ENCODE peak calls at places on chromosomes 2 and 18, in four cellular contexts. A is CD8-positive, alpha-beta memory T cell; G is aorta; C is AG04450. J is an unnamed sample.

GRCh38 chr2:52776571-52776970 is 991.0 kb upstream of the CHAC2 start:
- DNase-seq in C (no peak), A (no peak), G (no peak), J (no peak)

GRCh38 chr2:182854405-182855105 is 11.9 kb downstream of the FRZB start:
- DNase-seq in A (no peak), G (no peak), C (no peak), J (no peak)

GRCh38 chr2:208407667-208408066 is 1.1 kb downstream of the PTH2R start:
- DNase-seq in A (no peak), G (no peak), C (no peak), J (no peak)

GRCh38 chr18:2441544-2441943 is 129.8 kb downstream of the METTL4 start:
- DNase-seq in A (no peak), C (no peak), G (no peak), J (no peak)

GRCh38 chr18:42758851-42759250 is 356.6 kb downstream of the RIT2 start:
- DNase-seq in G (no peak), C (no peak), A (no peak), J (peak)

GRCh38 chr18:65749881-65750280 is 931 bp upstream of the CDH7 start:
- DNase-seq in C (no peak), G (no peak), A (no peak), J (no peak)

GRCh38 chr2:14661163-14661562 is 28.6 kb downstream of the LRATD1 start:
- DNase-seq in A (no peak), G (no peak), C (no peak), J (no peak)

GRCh38 chr2:177169810-177170514 is 42.6 kb upstream of the HNRNPA3 start:
- DNase-seq in G (no peak), C (no peak), A (no peak), J (no peak)

GRCh38 chr18:9413586-9413985 is 61.7 kb upstream of the RALBP1 start:
- DNase-seq in A (no peak), C (peak), G (no peak), J (peak)

GRCh38 chr2:204470178-204470620 is 75.1 kb upstream of the PARD3B start:
- DNase-seq in C (no peak), G (no peak), A (no peak), J (peak)

GRCh38 chr2:188765522-188765921 is 208.7 kb upstream of the COL3A1 start:
- DNase-seq in A (no peak), G (no peak), C (no peak), J (no peak)

GRCh38 chr2:105747254-105747909 is 2.7 kb downstream of the NCK2 start:
- DNase-seq in A (no peak), G (no peak), C (no peak), J (no peak)

GRCh38 chr18:12885500-12885899 is 1.5 kb upstream of the PTPN2 start:
- DNase-seq in C (no peak), G (no peak), A (no peak), J (no peak)

GRCh38 chr18:63773616-63774015 is 1.6 kb upstream of the SERPINB7 start:
- DNase-seq in C (no peak), A (no peak), G (no peak), J (no peak)

GRCh38 chr2:109124982-109125594 is 3.9 kb upstream of the SH3RF3 start:
- DNase-seq in G (peak), A (no peak), C (no peak), J (no peak)

GRCh38 chr2:215528555-215528954 is 92.7 kb upstream of the FN1 start:
- DNase-seq in A (no peak), C (peak), G (no peak), J (peak)

GRCh38 chr2:6913415-6914157 is 3.6 kb upstream of the RNF144A start:
- DNase-seq in G (no peak), A (no peak), C (no peak), J (no peak)

GRCh38 chr2:16314001-16314400 is 351.6 kb downstream of the CYRIA start:
- DNase-seq in A (no peak), G (no peak), C (no peak), J (no peak)

GRCh38 chr2:147173798-147174197 is 671.0 kb upstream of the ACVR2A start:
- DNase-seq in G (no peak), A (no peak), C (no peak), J (no peak)

GRCh38 chr2:144524190-144524957 is 4.5 kb upstream of the ZEB2 start:
- DNase-seq in C (no peak), A (peak), G (peak), J (no peak)

GRCh38 chr2:55618025-55618648 is 715 bp upstream of the PPP4R3B start:
- DNase-seq in C (no peak), A (no peak), G (no peak), J (no peak)

DNA sequence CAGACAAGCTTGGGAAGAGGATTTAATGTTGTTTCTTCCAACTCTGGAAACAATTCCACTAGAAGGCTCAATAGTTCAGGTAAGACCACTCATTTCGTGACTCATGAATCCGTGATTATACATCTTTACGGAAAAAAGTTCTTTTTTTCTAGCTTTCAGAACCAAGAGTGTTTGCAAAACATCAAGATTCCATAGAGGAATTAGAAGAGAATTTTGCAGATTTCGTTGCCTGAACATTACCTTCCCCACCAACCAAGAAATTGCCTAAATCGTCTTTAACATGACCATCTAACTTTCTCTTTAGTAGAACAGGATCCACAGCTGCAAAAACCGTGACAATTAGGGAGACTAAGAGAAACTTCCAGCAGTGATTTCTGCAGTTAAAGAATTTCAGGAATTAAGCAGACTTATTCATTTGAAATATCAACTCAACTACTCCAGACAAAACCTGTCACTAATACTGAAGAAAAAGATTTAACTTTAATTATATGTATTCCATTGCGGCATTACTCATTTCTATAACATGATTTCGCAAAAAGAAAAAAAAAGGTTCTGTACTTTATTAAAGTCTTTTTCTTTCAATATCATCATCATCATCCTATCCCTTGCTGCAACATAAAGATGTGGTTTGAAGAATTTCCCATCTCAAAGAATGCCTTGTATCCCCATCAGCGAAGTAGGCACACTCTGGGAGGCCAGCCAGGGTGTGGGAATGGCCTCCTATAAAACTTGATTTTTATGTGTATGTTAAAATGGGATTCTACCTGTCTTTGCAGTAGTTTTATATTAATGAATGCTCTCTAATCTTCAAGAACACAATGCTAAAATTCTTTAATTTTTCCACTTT is 1.9 kb upstream of the NAB1 start:
- DNase-seq in A (no peak), G (no peak), C (no peak), J (no peak)
- H3K4me3 ChIP-seq in A (no peak), G (no peak), C (peak), J (no peak)

GRCh38 chr2:11717623-11718022 is 28.8 kb upstream of the LPIN1 start:
- DNase-seq in G (no peak), C (no peak), A (no peak), J (no peak)

GRCh38 chr2:11722249-11723060 is 24.0 kb upstream of the LPIN1 start:
- DNase-seq in C (no peak), A (no peak), G (no peak), J (no peak)

GRCh38 chr2:11720752-11721151 is 25.7 kb upstream of the LPIN1 start:
- DNase-seq in C (no peak), G (no peak), A (no peak), J (no peak)

GRCh38 chr2:11716689-11717321 is 29.6 kb upstream of the LPIN1 start:
- DNase-seq in A (no peak), C (no peak), G (no peak), J (peak)

DNA sequence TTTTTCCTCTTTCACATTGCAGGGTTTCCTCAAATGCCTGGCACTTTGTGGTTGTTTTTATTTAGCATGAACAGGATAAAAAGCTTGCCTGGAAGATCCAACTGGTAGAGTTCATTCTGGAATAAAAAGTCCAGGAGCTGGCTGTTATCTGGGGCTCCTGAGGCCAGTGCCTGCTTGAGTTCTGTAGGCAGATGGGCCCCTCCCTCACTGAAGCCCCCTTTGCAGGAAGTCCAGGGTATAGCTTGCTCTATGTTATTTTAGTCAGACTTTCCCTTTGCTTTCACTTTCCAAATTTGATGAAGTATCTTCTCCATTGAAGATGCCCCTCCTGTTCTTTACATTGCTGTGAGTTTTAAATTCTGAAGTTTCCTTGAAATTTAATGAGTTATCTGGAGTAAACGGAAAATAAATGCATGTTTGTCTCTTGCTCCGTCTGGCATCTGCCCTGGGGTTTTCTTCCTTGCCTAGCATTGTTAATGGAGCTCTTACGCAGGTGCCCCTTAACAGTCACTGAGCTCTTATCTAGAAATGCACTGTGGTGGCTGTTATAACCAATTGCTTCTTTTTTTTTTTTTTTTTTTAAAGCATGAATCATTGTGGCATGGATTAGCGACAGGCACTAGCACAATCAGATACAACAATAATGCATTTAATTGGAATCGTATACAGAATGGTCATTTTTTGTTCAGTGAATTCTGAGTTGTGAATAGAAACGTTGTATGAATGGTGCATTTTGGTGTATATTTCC is 27.0 kb upstream of the LPIN1 start:
- DNase-seq in G (no peak), A (no peak), C (no peak), J (no peak)
- H3K4me3 ChIP-seq in G (no peak), A (no peak), C (no peak), J (no peak)

DNA sequence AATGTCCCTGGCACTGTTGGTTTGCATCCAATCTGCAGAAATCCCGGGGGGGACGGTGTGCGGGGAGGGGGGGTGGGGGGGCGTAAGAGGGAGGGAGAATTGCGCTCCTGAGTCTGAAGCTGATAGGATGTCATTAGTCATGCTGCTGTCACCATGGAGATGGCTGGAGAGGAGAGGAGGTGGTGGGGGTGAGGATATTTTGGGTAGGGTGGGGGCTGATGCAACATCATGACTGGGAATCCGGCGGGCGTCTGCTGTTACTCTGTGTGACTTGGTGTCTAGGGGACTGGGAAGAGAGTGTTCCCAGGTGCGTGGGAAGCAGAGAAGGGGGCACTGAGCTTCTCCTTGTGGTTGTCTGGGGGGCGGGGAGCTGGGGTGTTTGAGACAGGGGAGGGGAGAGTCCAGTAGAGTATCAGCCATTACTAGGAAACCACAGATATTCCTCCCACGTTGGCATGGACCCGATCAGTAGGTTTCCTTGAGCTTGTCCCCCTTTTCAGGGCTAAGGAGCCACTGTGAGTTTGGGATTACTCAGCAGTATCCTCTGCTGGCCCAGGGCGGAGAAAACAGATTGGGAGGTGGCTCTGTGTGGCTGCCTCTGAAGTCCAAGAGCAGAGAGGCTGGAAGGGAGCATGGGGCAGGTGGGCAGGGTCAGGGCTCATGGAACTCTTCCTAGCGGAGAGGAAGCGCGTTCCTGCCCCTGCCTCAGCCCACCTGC is 18.9 kb downstream of the TET3 start:
- DNase-seq in G (peak), C (peak), A (no peak), J (peak)
- H3K4me3 ChIP-seq in G (peak), C (peak), A (no peak), J (peak)

GRCh38 chr2:206438196-206438727 is 5.1 kb upstream of the ADAM23 start:
- DNase-seq in A (no peak), C (no peak), G (no peak), J (no peak)

GRCh38 chr2:206445948-206446347 is 2.6 kb downstream of the ADAM23 start:
- DNase-seq in C (no peak), G (no peak), A (no peak), J (no peak)

GRCh38 chr2:206442854-206443734 is at the start of gene ADAM23:
- DNase-seq in A (peak), C (no peak), G (peak), J (no peak)

GRCh38 chr2:206442516-206442853 is 847 bp upstream of the ADAM23 start:
- DNase-seq in G (no peak), A (no peak), C (no peak), J (no peak)

DNA sequence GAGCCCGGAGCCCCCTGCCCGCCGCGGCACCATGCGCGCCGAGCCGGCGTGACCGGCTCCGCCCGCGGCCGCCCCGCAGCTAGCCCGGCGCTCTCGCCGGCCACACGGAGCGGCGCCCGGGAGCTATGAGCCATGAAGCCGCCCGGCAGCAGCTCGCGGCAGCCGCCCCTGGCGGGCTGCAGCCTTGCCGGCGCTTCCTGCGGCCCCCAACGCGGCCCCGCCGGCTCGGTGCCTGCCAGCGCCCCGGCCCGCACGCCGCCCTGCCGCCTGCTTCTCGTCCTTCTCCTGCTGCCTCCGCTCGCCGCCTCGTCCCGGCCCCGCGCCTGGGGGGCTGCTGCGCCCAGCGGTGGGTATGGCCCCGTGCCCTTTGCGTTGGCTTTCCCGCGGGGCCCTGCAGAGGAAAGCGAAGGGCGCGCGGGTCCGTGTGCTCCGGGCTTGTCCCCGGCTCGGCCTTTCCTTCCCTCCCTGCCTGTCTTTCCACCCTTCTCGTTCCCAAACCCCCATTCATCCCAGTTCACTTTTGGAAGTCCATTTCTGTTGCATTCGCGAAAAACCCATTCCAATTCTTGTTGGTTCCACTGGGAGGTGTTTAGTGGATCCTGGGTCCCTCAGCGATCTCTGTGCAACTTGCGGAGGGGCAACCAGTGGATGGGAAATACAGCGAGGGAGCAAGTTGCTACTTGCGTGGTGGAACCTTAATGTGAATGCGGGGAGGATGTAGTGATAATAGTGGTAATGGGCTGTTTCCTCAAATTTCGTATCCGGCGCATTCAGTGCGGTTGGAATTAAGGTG is 599 bp downstream of the ADAM23 start:
- DNase-seq in C (no peak), G (peak), A (no peak), J (no peak)
- H3K4me3 ChIP-seq in C (peak), G (peak), A (no peak), J (peak)

GRCh38 chr2:173150087-173150486 is 74.4 kb downstream of the MAP3K20 start:
- DNase-seq in A (no peak), C (no peak), G (no peak), J (peak)

GRCh38 chr2:173148520-173148919 is 72.9 kb downstream of the MAP3K20 start:
- DNase-seq in G (no peak), C (no peak), A (no peak), J (no peak)

GRCh38 chr2:173151671-173152398 is 76.2 kb downstream of the MAP3K20 start:
- DNase-seq in G (no peak), C (no peak), A (no peak), J (peak)

GRCh38 chr2:173150963-173151362 is 75.3 kb downstream of the MAP3K20 start:
- DNase-seq in G (no peak), A (no peak), C (no peak), J (no peak)

GRCh38 chr2:173149491-173149890 is 73.8 kb downstream of the MAP3K20 start:
- DNase-seq in G (no peak), A (peak), C (no peak), J (no peak)
- H3K4me3 ChIP-seq in G (no peak), A (no peak), C (no peak), J (no peak)

GRCh38 chr2:228543117-228543516 is 361.6 kb upstream of the SPHKAP start:
- DNase-seq in A (no peak), C (no peak), G (no peak), J (no peak)

GRCh38 chr2:228542277-228542676 is 360.8 kb upstream of the SPHKAP start:
- DNase-seq in G (no peak), A (no peak), C (no peak), J (no peak)

GRCh38 chr2:228545041-228545440 is 363.6 kb upstream of the SPHKAP start:
- DNase-seq in G (no peak), C (no peak), A (no peak), J (peak)

GRCh38 chr2:228540976-228541375 is 359.5 kb upstream of the SPHKAP start:
- DNase-seq in G (no peak), A (no peak), C (no peak), J (no peak)

GRCh38 chr2:228541794-228542193 is 360.3 kb upstream of the SPHKAP start:
- DNase-seq in A (no peak), G (no peak), C (no peak), J (no peak)
- H3K4me3 ChIP-seq in A (no peak), G (no peak), C (no peak), J (no peak)

GRCh38 chr2:232927041-232927792 is 57.2 kb downstream of the SNORC start:
- DNase-seq in G (no peak), C (no peak), A (no peak), J (no peak)
- H3K4me3 ChIP-seq in G (peak), C (no peak), A (no peak), J (peak)